ENCODE peak calls at places on chromosomes 3 and 15, in six cellular contexts. One of them, this sample, is unnamed.

GRCh38 chr3:81549831-81550230 is 211.6 kb downstream of the GBE1 start:
- DNase-seq in fibroblast of lung: no peak
- DNase-seq in GM19239: no peak
- DNase-seq in substantia nigra: no peak
- DNase-seq in MM.1S: no peak
- DNase-seq in RKO: no peak
- DNase-seq in this sample: no peak

GRCh38 chr15:42111924-42112323 is 17.6 kb upstream of the PLA2G4D start:
- DNase-seq in MM.1S: peak
- DNase-seq in fibroblast of lung: no peak
- DNase-seq in GM19239: no peak
- DNase-seq in substantia nigra: no peak
- DNase-seq in RKO: no peak
- DNase-seq in this sample: no peak

GRCh38 chr3:25155696-25156471 is 272.2 kb upstream of the RARB start:
- DNase-seq in fibroblast of lung: no peak
- DNase-seq in MM.1S: no peak
- DNase-seq in substantia nigra: no peak
- DNase-seq in GM19239: no peak
- DNase-seq in RKO: no peak
- DNase-seq in this sample: no peak

GRCh38 chr3:193982258-193982659 is 153.7 kb upstream of the HES1 start:
- DNase-seq in GM19239: no peak
- DNase-seq in MM.1S: no peak
- DNase-seq in substantia nigra: peak
- DNase-seq in RKO: no peak
- DNase-seq in fibroblast of lung: peak
- DNase-seq in this sample: no peak

GRCh38 chr3:46848271-46849097 is 14.8 kb downstream of the MYL3 start:
- DNase-seq in fibroblast of lung: peak
- DNase-seq in MM.1S: no peak
- DNase-seq in substantia nigra: no peak
- DNase-seq in RKO: no peak
- DNase-seq in GM19239: no peak
- DNase-seq in this sample: no peak

GRCh38 chr3:177051419-177051818 is 145.9 kb downstream of the TBL1XR1 start:
- DNase-seq in fibroblast of lung: peak
- DNase-seq in GM19239: no peak
- DNase-seq in MM.1S: no peak
- DNase-seq in substantia nigra: no peak
- DNase-seq in RKO: no peak
- DNase-seq in this sample: no peak

GRCh38 chr15:68524753-68525584 is 53.8 kb upstream of the CORO2B start:
- DNase-seq in substantia nigra: no peak
- DNase-seq in GM19239: no peak
- DNase-seq in MM.1S: no peak
- DNase-seq in RKO: no peak
- DNase-seq in fibroblast of lung: peak
- DNase-seq in this sample: no peak

GRCh38 chr3:16828815-16829214 is 55.9 kb upstream of the PLCL2 start:
- DNase-seq in fibroblast of lung: peak
- DNase-seq in substantia nigra: no peak
- DNase-seq in GM19239: peak
- DNase-seq in RKO: peak
- DNase-seq in MM.1S: peak
- DNase-seq in this sample: no peak

GRCh38 chr15:68229386-68230156 is at the start of gene CLN6:
- DNase-seq in MM.1S: peak
- DNase-seq in substantia nigra: peak
- DNase-seq in GM19239: peak
- DNase-seq in fibroblast of lung: peak
- DNase-seq in RKO: peak
- DNase-seq in this sample: peak

GRCh38 chr15:72166716-72167417 is 30.7 kb downstream of the GRAMD2A start:
- DNase-seq in RKO: no peak
- DNase-seq in substantia nigra: no peak
- DNase-seq in fibroblast of lung: no peak
- DNase-seq in MM.1S: no peak
- DNase-seq in GM19239: no peak
- DNase-seq in this sample: no peak

GRCh38 chr3:7977245-7978103 is 524.1 kb upstream of the LMCD1 start:
- DNase-seq in substantia nigra: no peak
- DNase-seq in fibroblast of lung: peak
- DNase-seq in RKO: no peak
- DNase-seq in GM19239: no peak
- DNase-seq in MM.1S: no peak
- DNase-seq in this sample: no peak

GRCh38 chr3:191922570-191922969 is 461.6 kb downstream of the PYDC2 start:
- DNase-seq in RKO: no peak
- DNase-seq in GM19239: no peak
- DNase-seq in MM.1S: no peak
- DNase-seq in substantia nigra: no peak
- DNase-seq in fibroblast of lung: no peak
- DNase-seq in this sample: no peak

GRCh38 chr3:112776000-112776399 is 70.7 kb downstream of the CD200R1L start:
- DNase-seq in GM19239: peak
- DNase-seq in substantia nigra: no peak
- DNase-seq in RKO: peak
- DNase-seq in fibroblast of lung: no peak
- DNase-seq in MM.1S: peak
- DNase-seq in this sample: no peak

GRCh38 chr15:75024102-75024636 is 779 bp downstream of the PPCDC start:
- DNase-seq in substantia nigra: no peak
- DNase-seq in MM.1S: peak
- DNase-seq in fibroblast of lung: peak
- DNase-seq in RKO: peak
- DNase-seq in GM19239: no peak
- DNase-seq in this sample: no peak

GRCh38 chr3:110234831-110235230 is 836.8 kb upstream of the NECTIN3 start:
- DNase-seq in MM.1S: no peak
- DNase-seq in RKO: no peak
- DNase-seq in GM19239: no peak
- DNase-seq in substantia nigra: no peak
- DNase-seq in fibroblast of lung: peak
- DNase-seq in this sample: no peak

GRCh38 chr3:45575491-45575923 is 19.0 kb upstream of the LIMD1 start:
- DNase-seq in MM.1S: peak
- DNase-seq in substantia nigra: no peak
- DNase-seq in fibroblast of lung: peak
- DNase-seq in GM19239: no peak
- DNase-seq in RKO: no peak
- DNase-seq in this sample: no peak

GRCh38 chr3:184016820-184017671 is 638 bp downstream of the ABCC5 start:
- DNase-seq in RKO: peak
- DNase-seq in substantia nigra: peak
- DNase-seq in GM19239: peak
- DNase-seq in fibroblast of lung: peak
- DNase-seq in MM.1S: peak
- DNase-seq in this sample: peak

GRCh38 chr3:14511971-14512943 is 27.9 kb downstream of the GRIP2 start:
- DNase-seq in MM.1S: no peak
- DNase-seq in fibroblast of lung: no peak
- DNase-seq in GM19239: no peak
- DNase-seq in substantia nigra: no peak
- DNase-seq in RKO: no peak
- DNase-seq in this sample: no peak

GRCh38 chr15:27028836-27029482 is 58.0 kb downstream of the GABRG3 start:
- DNase-seq in fibroblast of lung: no peak
- DNase-seq in MM.1S: peak
- DNase-seq in substantia nigra: peak
- DNase-seq in RKO: no peak
- DNase-seq in GM19239: no peak
- DNase-seq in this sample: no peak

GRCh38 chr3:158152186-158152585 is 42.3 kb downstream of the RSRC1 start:
- DNase-seq in RKO: peak
- DNase-seq in fibroblast of lung: peak
- DNase-seq in substantia nigra: no peak
- DNase-seq in GM19239: no peak
- DNase-seq in MM.1S: no peak
- DNase-seq in this sample: no peak